ENCODE peak calls at places on chromosomes 7 and 10, in six cellular contexts. C is amniotic stem cell, V is psoas muscle, S is IMR-90, T is HS-5, X is progenitor cell of endocrine pancreas. L is an unnamed sample.
A peak's percentile ranks its signal among the peaks of the same experiment; 100 is the strongest.

GRCh38 chr7:18345641-18346234 is 149.8 kb upstream of the HDAC9 start:
- DNase-seq in V (no peak), C (no peak), S (peak; percentile 46), X (peak; percentile 28), T (peak; percentile 42), L (peak; percentile 2)

GRCh38 chr10:128859738-128860386 is 607.2 kb upstream of the MGMT start:
- DNase-seq in T (no peak), V (no peak), S (no peak), X (no peak), C (no peak), L (no peak)

GRCh38 chr7:157928808-157929425 is 592.1 kb downstream of the DNAJB6 start:
- DNase-seq in V (no peak), C (no peak), S (no peak), T (no peak), X (no peak), L (no peak)

GRCh38 chr10:84076047-84076388 is 63.3 kb upstream of the GHITM start:
- DNase-seq in S (peak; percentile 70), V (no peak), T (peak; percentile 80), C (peak; percentile 14), X (no peak), L (peak; percentile 35)

GRCh38 chr7:123939784-123940183 is 14.7 kb downstream of the SPAM1 start:
- DNase-seq in S (no peak), C (no peak), T (no peak), V (no peak), X (no peak), L (no peak)

GRCh38 chr10:88386878-88387773 is 196.0 kb downstream of the RNLS start:
- DNase-seq in S (peak; percentile 82), T (no peak), V (no peak), C (peak; percentile 56), X (no peak), L (peak; percentile 27)

GRCh38 chr7:73612598-73613269 is 11.6 kb downstream of the MLXIPL start:
- DNase-seq in V (peak; percentile 67), C (no peak), S (peak; percentile 29), X (no peak), T (no peak), L (no peak)

GRCh38 chr7:138935438-138936079 is 45.6 kb downstream of the KIAA1549 start:
- DNase-seq in T (peak; percentile 45), S (peak; percentile 92), X (no peak), C (peak; percentile 34), V (no peak), L (peak; percentile 78)

GRCh38 chr10:4541292-4541691 is 284.7 kb upstream of the AKR1E2 start:
- DNase-seq in C (peak; percentile 95), S (peak; percentile 90), V (no peak), T (peak; percentile 85), X (no peak), L (peak; percentile 31)

GRCh38 chr7:129376076-129376777 is 58.0 kb upstream of the STRIP2 start:
- DNase-seq in X (no peak), S (peak; percentile 43), V (no peak), T (no peak), C (no peak), L (peak; percentile 26)

GRCh38 chr10:102347236-102347828 is 48.2 kb upstream of the NFKB2 start:
- DNase-seq in X (peak; percentile 16), C (no peak), V (peak; percentile 76), T (no peak), S (peak; percentile 38), L (peak; percentile 37)

GRCh38 chr10:78491812-78492211 is 458.1 kb downstream of the RPS24 start:
- DNase-seq in T (no peak), X (no peak), V (no peak), C (no peak), S (peak; percentile 18), L (no peak)

GRCh38 chr10:62959553-62959952 is 143.4 kb upstream of the EGR2 start:
- DNase-seq in S (no peak), C (no peak), V (no peak), T (no peak), X (no peak), L (no peak)

GRCh38 chr10:132181691-132182425 is 4.9 kb upstream of the DPYSL4 start:
- DNase-seq in V (peak; percentile 41), S (no peak), T (no peak), C (no peak), X (no peak), L (no peak)

GRCh38 chr7:158405324-158405723 is 182.3 kb downstream of the PTPRN2 start:
- DNase-seq in S (no peak), X (no peak), V (no peak), T (no peak), C (no peak), L (no peak)

GRCh38 chr10:314871-315270 is 179.6 kb downstream of the ZMYND11 start:
- DNase-seq in V (no peak), X (no peak), T (no peak), S (peak; percentile 29), C (no peak), L (peak; percentile 26)

GRCh38 chr7:6392712-6393666 is 54.8 kb downstream of the DAGLB start:
- DNase-seq in C (peak; percentile 45), S (peak; percentile 77), X (no peak), V (peak; percentile 83), T (peak; percentile 90), L (peak; percentile 72)

GRCh38 chr7:30970594-30971094 is 6.9 kb downstream of the GHRHR start:
- DNase-seq in S (no peak), C (no peak), T (no peak), V (no peak), X (no peak), L (no peak)

GRCh38 chr7:46932656-46933424 is 649.1 kb downstream of the TNS3 start:
- DNase-seq in S (peak; percentile 96), V (no peak), C (peak; percentile 77), X (no peak), T (peak; percentile 96), L (peak; percentile 24)

GRCh38 chr10:110203500-110204455 is 3.6 kb upstream of the MXI1 start:
- DNase-seq in V (no peak), T (no peak), X (no peak), C (no peak), S (no peak), L (no peak)

GRCh38 chr10:30415613-30416012 is 18.4 kb upstream of the MAP3K8 start:
- DNase-seq in X (no peak), C (no peak), S (no peak), V (no peak), T (no peak), L (no peak)

GRCh38 chr10:63114031-63114814 is 18.9 kb upstream of the NRBF2 start:
- DNase-seq in V (peak; percentile 84), C (no peak), T (peak; percentile 68), X (no peak), S (peak; percentile 88), L (no peak)